ENCODE peak calls at places on chromosomes 4 and X, in six cellular contexts. D is upper lobe of right lung; B is pancreas; H is CD8-positive, alpha-beta memory T cell; A is heart right ventricle; Z is cardiac muscle cell. V is an unnamed sample.
A peak's percentile ranks its signal among the peaks of the same experiment; 100 is the strongest.

GRCh38 chr4:6056976-6057766 is 38.9 kb upstream of the C4orf50 start:
- DNase-seq in B (no peak), Z (no peak), H (no peak), A (no peak), D (peak; percentile 57), V (no peak)

GRCh38 chr4:121594796-121595526 is 101.8 kb downstream of the ANXA5 start:
- DNase-seq in H (no peak), D (no peak), B (no peak), A (peak; percentile 57), Z (peak; percentile 81), V (no peak)

GRCh38 chr4:101031971-101032370 is 315.4 kb downstream of the PPP3CA start:
- DNase-seq in A (no peak), H (no peak), B (no peak), Z (no peak), D (no peak), V (no peak)

GRCh38 chrX:1646009-1646408 is 31.1 kb downstream of the ASMT start:
- DNase-seq in Z (no peak), B (no peak), D (no peak), A (no peak), H (no peak), V (no peak)

GRCh38 chr4:7772708-7773385 is 166.8 kb downstream of the AFAP1 start:
- DNase-seq in H (no peak), D (peak; percentile 65), B (no peak), A (peak; percentile 54), Z (no peak), V (no peak)

GRCh38 chr4:20037745-20038144 is 214.0 kb upstream of the SLIT2 start:
- DNase-seq in D (no peak), H (no peak), Z (no peak), B (no peak), A (no peak), V (no peak)

GRCh38 chr4:13268713-13269112 is 215.4 kb downstream of the RAB28 start:
- DNase-seq in B (no peak), Z (no peak), H (no peak), D (no peak), A (no peak), V (no peak)

GRCh38 chrX:15349046-15349445 is 13.7 kb upstream of the PIGA start:
- DNase-seq in A (peak; percentile 32), Z (peak; percentile 79), H (no peak), B (no peak), D (no peak), V (no peak)

GRCh38 chr4:168725935-168726334 is 229.1 kb downstream of the PALLD start:
- DNase-seq in B (no peak), D (no peak), A (no peak), Z (no peak), H (no peak), V (no peak)

GRCh38 chr4:152777488-152777887 is 2.0 kb downstream of the TIGD4 start:
- DNase-seq in Z (no peak), D (no peak), H (no peak), A (no peak), B (no peak), V (no peak)

GRCh38 chrX:38175140-38175539 is 45.5 kb downstream of the SRPX start:
- DNase-seq in H (no peak), D (no peak), Z (no peak), A (no peak), B (no peak), V (no peak)

GRCh38 chr4:173195708-173196107 is 27.1 kb downstream of the GALNT7 start:
- DNase-seq in Z (no peak), B (no peak), H (no peak), A (no peak), D (no peak), V (no peak)

GRCh38 chr4:173192375-173193162 is 24.0 kb downstream of the GALNT7 start:
- DNase-seq in A (no peak), Z (no peak), B (no peak), H (no peak), D (no peak), V (no peak)

GRCh38 chr4:173194175-173194574 is 25.6 kb downstream of the GALNT7 start:
- DNase-seq in B (no peak), A (no peak), H (no peak), Z (no peak), D (no peak), V (no peak)

GRCh38 chr4:173191623-173192041 is 23.0 kb downstream of the GALNT7 start:
- DNase-seq in H (no peak), Z (no peak), A (no peak), D (no peak), B (no peak), V (no peak)

GRCh38 chr4:173195132-173195531 is 26.5 kb downstream of the GALNT7 start:
- DNase-seq in H (no peak), Z (no peak), A (no peak), D (no peak), B (no peak), V (no peak)
- H3K4me1 ChIP-seq in H (peaks cover 13% of the 10 kb centered on the region), Z (no peaks in the 10 kb centered on the region), A (peaks cover 3% of the 10 kb centered on the region), D (peaks cover 11% of the 10 kb centered on the region), B (peaks cover 4% of the 10 kb centered on the region), V (peaks cover 6% of the 10 kb centered on the region)

GRCh38 chr4:109723110-109723509 is 6.8 kb downstream of the PLA2G12A start:
- DNase-seq in H (no peak), A (no peak), Z (no peak), B (no peak), D (no peak), V (no peak)

GRCh38 chr4:109730294-109731051 is 603 bp upstream of the PLA2G12A start:
- DNase-seq in D (peak; percentile 77), Z (peak; percentile 67), B (peak; percentile 76), A (no peak), H (no peak), V (peak; percentile 59)

GRCh38 chr4:109729155-109729562 is 711 bp downstream of the PLA2G12A start:
- DNase-seq in H (no peak), D (no peak), Z (peak; percentile 32), B (no peak), A (no peak), V (no peak)

GRCh38 chr4:109729563-109730293 is at the start of gene PLA2G12A:
- DNase-seq in B (peak; percentile 98), H (peak; percentile 71), D (peak; percentile 95), A (peak; percentile 46), Z (peak; percentile 65), V (peak; percentile 93)

DNA sequence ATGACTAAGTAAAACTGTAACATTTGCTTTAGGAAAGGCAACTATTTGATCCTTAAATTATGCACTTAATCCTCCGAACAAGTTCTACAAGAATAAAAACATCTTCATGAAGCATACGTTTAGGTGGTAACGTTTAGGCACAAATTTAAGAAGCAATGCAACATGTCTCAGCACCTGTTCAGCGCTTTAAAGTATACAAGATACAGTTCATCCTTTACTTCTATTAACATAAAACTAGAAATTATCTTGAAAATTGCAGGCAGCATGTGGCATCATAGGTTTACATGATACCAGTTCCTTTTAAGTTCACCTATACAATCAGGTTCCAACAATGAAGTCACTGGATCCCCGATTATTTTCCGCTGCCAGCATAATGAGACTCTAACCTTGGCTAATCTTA is 1.5 kb downstream of the PLA2G12A start:
- DNase-seq in A (no peak), H (no peak), D (no peak), Z (no peak), B (no peak), V (no peak)
- H3K4me3 ChIP-seq in A (peak overlapping the region; percentile 72), H (peak overlapping the region; percentile 89), D (peak overlapping the region; percentile 60), Z (peak overlapping the region; percentile 57), B (peak overlapping the region; percentile 68), V (peak overlapping the region; percentile 82)

GRCh38 chrX:78769356-78769755 is 21.8 kb downstream of the LPAR4 start:
- DNase-seq in B (no peak), A (no peak), D (no peak), H (no peak), Z (no peak), V (no peak)

GRCh38 chrX:78769933-78770332 is 22.4 kb downstream of the LPAR4 start:
- DNase-seq in A (no peak), D (no peak), B (no peak), Z (no peak), H (no peak), V (no peak)
- H3K27ac ChIP-seq in A (no peak overlapping the region), D (no peak overlapping the region), B (no peak overlapping the region), Z (no peak overlapping the region), H (no peak overlapping the region), V (no peak overlapping the region)

GRCh38 chr4:76192221-76192620 is 21.4 kb downstream of the SCARB2 start:
- DNase-seq in A (no peak), B (no peak), Z (no peak), H (no peak), D (no peak), V (no peak)
- H3K4me1 ChIP-seq in A (peaks cover 38% of the 10 kb centered on the region), B (peaks cover 23% of the 10 kb centered on the region), Z (no peaks in the 10 kb centered on the region), H (no peaks in the 10 kb centered on the region), D (peaks cover 56% of the 10 kb centered on the region), V (peaks cover 70% of the 10 kb centered on the region)

DNA sequence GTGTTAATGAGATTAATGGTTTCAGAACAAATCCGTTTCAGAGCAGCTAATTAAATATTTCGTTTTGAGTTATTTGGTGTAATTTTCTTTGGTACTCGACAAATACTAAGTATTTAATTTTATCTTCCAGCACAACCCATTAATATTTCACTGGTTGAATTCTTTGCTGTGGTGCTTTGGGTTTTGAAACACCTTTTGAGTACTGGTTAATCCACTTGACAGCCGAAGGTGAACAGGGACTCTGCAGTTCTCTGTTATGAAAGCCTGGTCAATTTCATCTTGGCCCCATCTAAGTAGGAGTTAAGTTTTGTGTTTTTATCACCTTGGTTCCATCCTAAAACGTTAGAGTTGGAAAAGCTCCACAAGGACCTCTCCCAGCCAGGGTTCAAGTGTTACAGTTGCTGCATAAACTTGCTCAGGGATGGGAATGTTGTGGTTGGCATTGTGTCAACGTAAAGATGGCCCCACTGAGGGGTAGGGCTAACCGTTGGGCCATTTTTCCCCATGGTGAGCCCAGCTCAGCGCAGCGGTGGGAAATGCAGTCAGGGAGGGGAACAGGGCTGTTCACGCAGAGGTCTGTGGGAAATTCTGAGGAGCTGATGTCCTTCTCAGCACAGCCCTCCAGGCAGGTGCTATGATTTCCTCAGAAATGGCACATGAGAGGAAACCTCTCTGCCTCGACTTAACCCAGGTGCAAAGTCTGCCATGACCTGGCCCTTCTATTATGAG is 188.6 kb downstream of the STIM2 start:
- DNase-seq in H (no peak), A (no peak), D (no peak), B (no peak), Z (no peak), V (no peak)
- H3K4me3 ChIP-seq in H (no peak overlapping the region), A (no peak overlapping the region), D (peak overlapping the region; percentile 40), B (peak overlapping the region; percentile 33), Z (no peak overlapping the region), V (no peak overlapping the region)